ENCODE peak calls at places on chromosome 7, in four cellular contexts. Z is Peyer's patch, L is body of pancreas, E is testis. H is an unnamed sample.

GRCh38 chr7:7595451-7595850 is 28.8 kb downstream of the MIOS start:
- DNase-seq in E (no peak), L (no peak), Z (no peak), H (no peak)

GRCh38 chr7:29592866-29593265 is 29.2 kb downstream of the PRR15 start:
- DNase-seq in E (no peak), Z (no peak), L (no peak), H (no peak)

GRCh38 chr7:27739301-27739913 is 555 bp upstream of the TAX1BP1 start:
- DNase-seq in E (no peak), L (no peak), Z (no peak), H (no peak)

GRCh38 chr7:831596-832291 is 532 bp upstream of the SUN1 start:
- DNase-seq in Z (no peak), E (no peak), L (no peak), H (no peak)

GRCh38 chr7:48242846-48243245 is 71.6 kb downstream of the ABCA13 start:
- DNase-seq in L (no peak), Z (no peak), E (no peak), H (no peak)

GRCh38 chr7:88681682-88682081 is 77.8 kb upstream of the ZNF804B start:
- DNase-seq in E (no peak), Z (no peak), L (no peak), H (no peak)

GRCh38 chr7:108525327-108525984 is 479 bp downstream of the PNPLA8 start:
- DNase-seq in E (peak; percentile 85), L (no peak), Z (no peak), H (peak; percentile 92)

GRCh38 chr7:29377718-29378117 is 183.1 kb downstream of the CHN2 start:
- DNase-seq in Z (no peak), L (peak; percentile 44), E (no peak), H (no peak)

GRCh38 chr7:47725031-47725780 is 143.3 kb upstream of the TNS3 start:
- DNase-seq in E (no peak), L (no peak), Z (peak; percentile 83), H (no peak)

GRCh38 chr7:156969972-156970420 is 20.5 kb downstream of the NOM1 start:
- DNase-seq in Z (no peak), E (no peak), L (no peak), H (no peak)

DNA sequence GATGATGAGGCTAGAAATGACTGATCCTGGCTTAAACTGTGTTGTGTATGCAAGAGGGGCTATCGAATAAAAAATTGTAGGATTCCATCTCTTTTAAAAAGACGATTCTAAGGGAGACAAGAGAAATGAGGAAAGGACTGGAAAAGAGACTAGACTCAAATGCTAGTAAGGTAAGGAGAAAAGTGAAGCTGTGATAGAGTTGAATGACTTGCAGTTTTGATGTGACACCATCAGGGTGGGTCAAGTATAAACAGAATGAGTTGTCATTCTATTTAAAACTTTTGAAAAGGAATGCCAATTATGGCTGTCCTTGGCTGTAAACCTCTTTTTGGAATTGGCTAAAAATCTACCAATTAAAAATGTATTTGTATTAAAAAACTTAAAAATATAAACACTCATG is 184.5 kb upstream of the PHF14 start:
- DNase-seq in L (no peak), E (no peak), Z (no peak), H (no peak)
- TF ChIP-seq POLR2A in L (no peak), E (no peak), Z (no peak), H (no peak)

DNA sequence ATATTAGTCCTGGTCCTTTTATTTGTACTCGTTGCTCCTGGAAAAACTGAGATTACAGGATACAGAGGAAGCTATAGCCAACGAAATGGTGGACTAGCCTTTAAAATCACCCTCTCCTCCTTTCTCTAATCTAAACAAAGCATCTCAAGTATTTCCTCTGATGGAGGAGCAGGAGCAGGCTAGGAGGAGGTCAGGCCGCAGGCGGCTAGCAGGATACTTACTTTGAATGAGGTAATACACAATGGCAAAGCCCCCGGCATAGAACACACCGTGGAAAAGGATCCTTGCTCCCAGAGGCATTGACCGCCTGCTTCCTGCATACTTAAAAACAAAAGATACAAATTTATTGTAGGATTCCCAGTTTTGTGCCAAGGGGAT is 64.4 kb downstream of the STK17A start:
- DNase-seq in Z (no peak), L (no peak), E (no peak), H (no peak)
- H3K4me1 ChIP-seq in Z (peaks cover 42% of the 10 kb centered on the region), L (peaks cover 63% of the 10 kb centered on the region), E (peaks cover 13% of the 10 kb centered on the region), H (peaks cover 19% of the 10 kb centered on the region)

DNA sequence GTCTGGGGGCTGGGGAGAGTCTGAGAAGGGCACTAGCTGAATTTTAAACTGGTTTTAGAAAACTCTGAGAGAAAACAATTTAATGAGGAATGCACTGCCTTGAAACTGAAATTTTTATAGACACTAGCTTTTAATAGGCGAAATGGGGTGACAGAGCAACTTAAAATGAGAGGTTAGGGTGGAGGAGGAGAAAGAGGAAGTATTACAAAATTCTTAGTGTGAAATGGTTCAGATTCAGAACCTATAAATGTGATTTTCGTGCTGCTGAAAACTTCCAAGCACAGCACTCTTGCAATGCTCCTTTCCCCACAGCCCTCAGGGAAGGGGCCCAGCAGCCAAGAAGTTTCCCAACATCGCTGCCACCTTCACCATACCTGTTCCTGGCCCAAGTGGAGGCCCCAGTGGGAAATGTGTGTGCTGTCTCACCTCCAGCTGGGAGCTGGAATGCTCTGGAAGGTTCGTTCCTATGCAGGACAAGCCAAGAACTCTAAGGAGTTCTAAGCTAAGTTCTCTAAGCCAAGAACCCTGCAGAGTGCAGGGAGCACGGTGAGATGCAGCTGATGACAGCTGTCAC is 60.0 kb downstream of the ATXN7L1 start:
- DNase-seq in E (no peak), Z (no peak), L (no peak), H (no peak)
- TF ChIP-seq CTCF in E (no peak), Z (no peak), L (no peak), H (no peak)

DNA sequence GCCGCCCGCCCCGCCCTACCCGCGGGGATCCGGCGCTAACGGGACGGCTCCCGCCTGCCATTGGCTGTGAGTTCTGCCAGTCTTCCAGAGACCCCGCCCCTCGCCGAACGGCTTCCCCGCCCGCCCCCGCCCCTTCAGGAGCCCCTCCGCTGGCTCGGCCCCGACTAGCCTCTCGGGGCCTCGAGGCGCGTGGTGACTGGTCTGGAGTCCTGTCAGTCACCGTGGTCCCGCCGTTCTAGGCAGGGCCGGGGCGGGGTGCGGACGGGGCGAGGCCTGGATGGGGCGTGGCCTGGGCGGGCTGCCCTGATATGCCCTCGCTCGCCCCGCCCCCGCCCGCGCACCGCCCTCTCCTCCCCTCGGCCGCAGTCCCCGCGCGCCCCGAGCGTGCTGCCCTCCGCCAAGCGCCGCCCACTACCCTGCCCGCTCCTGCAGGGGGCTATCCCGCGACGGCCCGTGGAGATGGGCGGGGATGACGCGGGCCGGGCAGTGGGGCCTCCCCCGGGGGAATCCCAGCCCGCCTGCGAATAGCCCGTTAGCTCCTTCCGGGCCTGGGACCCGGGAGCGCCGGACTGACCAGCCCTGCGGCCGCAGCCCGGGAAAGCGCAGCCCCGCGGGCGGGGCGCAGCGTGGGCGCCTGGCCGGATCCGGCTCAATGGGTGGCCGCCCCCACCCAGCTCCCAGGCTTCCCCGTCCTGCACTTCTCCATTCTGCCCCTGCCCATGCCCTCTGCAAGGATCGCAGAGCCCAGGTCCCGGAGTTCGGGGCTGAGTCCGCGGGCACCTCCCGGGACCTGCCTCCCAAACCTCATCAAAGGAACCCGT is 444 bp upstream of the HIP1 start:
- DNase-seq in L (peak; percentile 100), E (peak; percentile 100), Z (peak; percentile 100), H (peak; percentile 100)
- TF ChIP-seq POLR2A in L (peak; percentile 18), E (no peak), Z (peak; percentile 6), H (peak; percentile 50)

GRCh38 chr7:116225860-116226259 is 15.5 kb downstream of the TES start:
- DNase-seq in Z (no peak), E (no peak), L (no peak), H (no peak)

GRCh38 chr7:116226664-116227063 is 16.3 kb downstream of the TES start:
- DNase-seq in E (no peak), L (no peak), Z (no peak), H (no peak)

GRCh38 chr7:116228241-116228640 is 17.9 kb downstream of the TES start:
- DNase-seq in E (no peak), L (no peak), Z (no peak), H (no peak)

GRCh38 chr7:116229359-116229758 is 19.0 kb downstream of the TES start:
- DNase-seq in Z (no peak), L (no peak), E (no peak), H (no peak)

GRCh38 chr7:116227678-116228239 is 17.4 kb downstream of the TES start:
- DNase-seq in Z (no peak), E (no peak), L (no peak), H (no peak)
- H3K4me1 ChIP-seq in Z (peaks cover 6% of the 10 kb centered on the region), E (peaks cover 20% of the 10 kb centered on the region), L (peaks cover 39% of the 10 kb centered on the region), H (peaks cover 6% of the 10 kb centered on the region)

DNA sequence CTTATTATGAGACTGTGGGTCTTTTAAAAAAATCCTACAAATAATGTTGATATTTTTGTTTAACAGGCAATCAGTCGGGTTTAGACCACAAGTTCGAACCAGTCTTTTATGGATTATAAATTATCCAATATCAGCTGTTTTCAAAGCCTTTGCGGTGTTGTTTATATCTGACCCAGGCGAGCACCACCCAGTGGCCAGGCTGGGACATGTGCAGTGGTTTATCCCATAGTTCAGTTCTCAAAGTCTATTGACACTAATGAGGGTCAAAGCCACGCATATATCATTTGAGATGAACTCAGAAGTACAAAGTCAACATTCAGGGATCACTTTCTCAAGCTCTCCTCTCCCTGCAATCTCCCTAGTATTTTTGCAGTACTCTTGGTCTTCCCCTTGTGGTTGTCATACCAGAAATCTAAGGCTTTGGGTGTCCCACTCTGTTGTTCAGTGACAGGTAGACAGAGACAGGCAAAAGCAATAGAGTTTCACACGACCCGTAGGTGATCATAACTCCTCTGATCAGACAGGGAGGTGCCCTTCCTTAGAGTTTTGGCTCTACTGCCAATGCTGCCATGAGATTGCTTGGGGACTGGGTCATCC is 117.4 kb upstream of the POM121L12 start:
- DNase-seq in L (peak; percentile 9), E (peak; percentile 46), Z (no peak), H (no peak)
- TF ChIP-seq CTCF in L (peak; percentile 5), E (no peak), Z (no peak), H (peak; percentile 22)